ENCODE peak calls at places on chromosomes 7 and 10, in nine cellular contexts. One of them, this sample, is unnamed.

GRCh38 chr7:24025094-24025493 is 258.9 kb upstream of the NPY start:
- DNase-seq in AG04450: peak; percentile 29
- DNase-seq in CD8-positive, alpha-beta T cell: no peak
- DNase-seq in H9: no peak
- DNase-seq in endodermal cell: no peak
- DNase-seq in tibial artery: no peak
- DNase-seq in AG09309: no peak
- DNase-seq in coronary artery: no peak
- DNase-seq in psoas muscle: no peak
- DNase-seq in this sample: peak; percentile 4

GRCh38 chr7:131231381-131232220 is 96.1 kb upstream of the MKLN1 start:
- DNase-seq in AG04450: peak; percentile 41
- DNase-seq in coronary artery: no peak
- DNase-seq in tibial artery: peak; percentile 38
- DNase-seq in H9: no peak
- DNase-seq in endodermal cell: no peak
- DNase-seq in psoas muscle: no peak
- DNase-seq in CD8-positive, alpha-beta T cell: peak; percentile 61
- DNase-seq in AG09309: peak; percentile 16
- DNase-seq in this sample: peak; percentile 75

GRCh38 chr10:80416401-80417098 is 8.2 kb downstream of the PRXL2A start:
- DNase-seq in AG04450: no peak
- DNase-seq in AG09309: no peak
- DNase-seq in psoas muscle: peak; percentile 43
- DNase-seq in coronary artery: no peak
- DNase-seq in tibial artery: peak; percentile 34
- DNase-seq in H9: no peak
- DNase-seq in endodermal cell: no peak
- DNase-seq in CD8-positive, alpha-beta T cell: no peak
- DNase-seq in this sample: no peak

GRCh38 chr10:48444861-48445841 is 138.7 kb downstream of the MAPK8 start:
- DNase-seq in tibial artery: no peak
- DNase-seq in AG09309: no peak
- DNase-seq in AG04450: no peak
- DNase-seq in coronary artery: no peak
- DNase-seq in psoas muscle: no peak
- DNase-seq in H9: peak; percentile 61
- DNase-seq in endodermal cell: peak; percentile 82
- DNase-seq in CD8-positive, alpha-beta T cell: no peak
- DNase-seq in this sample: no peak

GRCh38 chr10:116984202-116984993 is 20.6 kb downstream of the SHTN1 start:
- DNase-seq in psoas muscle: no peak
- DNase-seq in AG04450: no peak
- DNase-seq in coronary artery: no peak
- DNase-seq in H9: no peak
- DNase-seq in endodermal cell: no peak
- DNase-seq in CD8-positive, alpha-beta T cell: no peak
- DNase-seq in AG09309: no peak
- DNase-seq in tibial artery: no peak
- DNase-seq in this sample: no peak

GRCh38 chr7:90955641-90956207 is 308.5 kb upstream of the FZD1 start:
- DNase-seq in coronary artery: no peak
- DNase-seq in H9: no peak
- DNase-seq in CD8-positive, alpha-beta T cell: no peak
- DNase-seq in AG04450: no peak
- DNase-seq in endodermal cell: no peak
- DNase-seq in AG09309: no peak
- DNase-seq in tibial artery: no peak
- DNase-seq in psoas muscle: no peak
- DNase-seq in this sample: no peak

GRCh38 chr10:47154762-47155161 is 145.2 kb upstream of the GDF10 start:
- DNase-seq in AG04450: no peak
- DNase-seq in AG09309: no peak
- DNase-seq in psoas muscle: no peak
- DNase-seq in coronary artery: no peak
- DNase-seq in tibial artery: no peak
- DNase-seq in H9: no peak
- DNase-seq in endodermal cell: no peak
- DNase-seq in CD8-positive, alpha-beta T cell: no peak
- DNase-seq in this sample: no peak

GRCh38 chr7:21915140-21915539 is 30.6 kb downstream of the CDCA7L start:
- DNase-seq in tibial artery: no peak
- DNase-seq in psoas muscle: no peak
- DNase-seq in CD8-positive, alpha-beta T cell: no peak
- DNase-seq in coronary artery: no peak
- DNase-seq in AG09309: no peak
- DNase-seq in endodermal cell: no peak
- DNase-seq in AG04450: no peak
- DNase-seq in H9: no peak
- DNase-seq in this sample: no peak

GRCh38 chr10:11530806-11531205 is 80.6 kb downstream of the USP6NL start:
- DNase-seq in coronary artery: no peak
- DNase-seq in AG04450: no peak
- DNase-seq in CD8-positive, alpha-beta T cell: no peak
- DNase-seq in H9: no peak
- DNase-seq in tibial artery: no peak
- DNase-seq in psoas muscle: no peak
- DNase-seq in endodermal cell: no peak
- DNase-seq in AG09309: no peak
- DNase-seq in this sample: no peak

GRCh38 chr7:121385800-121386179 is 10.3 kb downstream of the FAM3C start:
- DNase-seq in psoas muscle: no peak
- DNase-seq in coronary artery: no peak
- DNase-seq in endodermal cell: no peak
- DNase-seq in H9: no peak
- DNase-seq in AG04450: no peak
- DNase-seq in AG09309: no peak
- DNase-seq in tibial artery: no peak
- DNase-seq in CD8-positive, alpha-beta T cell: no peak
- DNase-seq in this sample: no peak

GRCh38 chr7:70833726-70834125 is 298.2 kb upstream of the GALNT17 start:
- DNase-seq in coronary artery: no peak
- DNase-seq in psoas muscle: no peak
- DNase-seq in AG04450: no peak
- DNase-seq in tibial artery: no peak
- DNase-seq in AG09309: no peak
- DNase-seq in endodermal cell: no peak
- DNase-seq in CD8-positive, alpha-beta T cell: no peak
- DNase-seq in H9: no peak
- DNase-seq in this sample: peak; percentile 34

GRCh38 chr7:2553108-2553507 is 2.2 kb downstream of the BRAT1 start:
- DNase-seq in AG09309: no peak
- DNase-seq in H9: no peak
- DNase-seq in coronary artery: no peak
- DNase-seq in AG04450: no peak
- DNase-seq in CD8-positive, alpha-beta T cell: no peak
- DNase-seq in psoas muscle: no peak
- DNase-seq in endodermal cell: no peak
- DNase-seq in tibial artery: no peak
- DNase-seq in this sample: no peak

GRCh38 chr7:106568680-106569499 is 92.1 kb downstream of the CCDC71L start:
- DNase-seq in tibial artery: peak; percentile 28
- DNase-seq in H9: peak; percentile 40
- DNase-seq in CD8-positive, alpha-beta T cell: no peak
- DNase-seq in coronary artery: no peak
- DNase-seq in AG09309: peak; percentile 96
- DNase-seq in endodermal cell: peak; percentile 65
- DNase-seq in AG04450: peak; percentile 55
- DNase-seq in psoas muscle: no peak
- DNase-seq in this sample: peak; percentile 95

GRCh38 chr7:45574521-45575500 is 643 bp downstream of the ADCY1 start:
- DNase-seq in AG09309: no peak
- DNase-seq in tibial artery: no peak
- DNase-seq in endodermal cell: peak; percentile 80
- DNase-seq in psoas muscle: peak; percentile 42
- DNase-seq in AG04450: no peak
- DNase-seq in CD8-positive, alpha-beta T cell: no peak
- DNase-seq in coronary artery: peak; percentile 63
- DNase-seq in H9: peak; percentile 57
- DNase-seq in this sample: peak; percentile 37

DNA sequence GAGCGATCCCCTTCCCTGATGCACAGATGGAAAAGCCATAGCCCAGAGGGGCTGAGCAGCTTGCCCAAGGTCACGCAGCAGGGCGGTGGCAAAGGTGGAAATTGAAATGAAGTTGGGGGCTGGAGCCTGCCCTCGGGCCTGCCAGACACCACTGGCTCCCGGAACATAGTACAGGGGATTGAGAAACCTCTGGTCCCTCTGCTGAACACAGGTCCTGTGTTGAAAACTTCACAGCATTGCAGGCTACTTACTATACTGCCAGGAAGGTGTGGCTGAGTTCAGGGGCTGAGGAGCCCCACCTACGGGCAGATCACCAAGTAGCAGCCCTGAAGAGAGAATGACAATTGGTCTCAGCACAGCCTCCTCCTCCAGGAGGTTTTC is 326.7 kb downstream of the PLXNA4 start:
- DNase-seq in AG09309: no peak
- DNase-seq in psoas muscle: no peak
- DNase-seq in AG04450: no peak
- DNase-seq in CD8-positive, alpha-beta T cell: no peak
- DNase-seq in tibial artery: no peak
- DNase-seq in H9: peak; percentile 68
- DNase-seq in coronary artery: peak; percentile 52
- DNase-seq in endodermal cell: peak; percentile 82
- DNase-seq in this sample: peak; percentile 29
- TF ChIP-seq CTCF in AG09309: peak; percentile 16
- TF ChIP-seq CTCF in psoas muscle: no peak
- TF ChIP-seq CTCF in AG04450: no peak
- TF ChIP-seq CTCF in CD8-positive, alpha-beta T cell: no peak
- TF ChIP-seq CTCF in tibial artery: no peak
- TF ChIP-seq CTCF in H9: peak; percentile 76
- TF ChIP-seq CTCF in coronary artery: no peak
- TF ChIP-seq CTCF in endodermal cell: peak; percentile 78
- TF ChIP-seq CTCF in this sample: peak; percentile 25

DNA sequence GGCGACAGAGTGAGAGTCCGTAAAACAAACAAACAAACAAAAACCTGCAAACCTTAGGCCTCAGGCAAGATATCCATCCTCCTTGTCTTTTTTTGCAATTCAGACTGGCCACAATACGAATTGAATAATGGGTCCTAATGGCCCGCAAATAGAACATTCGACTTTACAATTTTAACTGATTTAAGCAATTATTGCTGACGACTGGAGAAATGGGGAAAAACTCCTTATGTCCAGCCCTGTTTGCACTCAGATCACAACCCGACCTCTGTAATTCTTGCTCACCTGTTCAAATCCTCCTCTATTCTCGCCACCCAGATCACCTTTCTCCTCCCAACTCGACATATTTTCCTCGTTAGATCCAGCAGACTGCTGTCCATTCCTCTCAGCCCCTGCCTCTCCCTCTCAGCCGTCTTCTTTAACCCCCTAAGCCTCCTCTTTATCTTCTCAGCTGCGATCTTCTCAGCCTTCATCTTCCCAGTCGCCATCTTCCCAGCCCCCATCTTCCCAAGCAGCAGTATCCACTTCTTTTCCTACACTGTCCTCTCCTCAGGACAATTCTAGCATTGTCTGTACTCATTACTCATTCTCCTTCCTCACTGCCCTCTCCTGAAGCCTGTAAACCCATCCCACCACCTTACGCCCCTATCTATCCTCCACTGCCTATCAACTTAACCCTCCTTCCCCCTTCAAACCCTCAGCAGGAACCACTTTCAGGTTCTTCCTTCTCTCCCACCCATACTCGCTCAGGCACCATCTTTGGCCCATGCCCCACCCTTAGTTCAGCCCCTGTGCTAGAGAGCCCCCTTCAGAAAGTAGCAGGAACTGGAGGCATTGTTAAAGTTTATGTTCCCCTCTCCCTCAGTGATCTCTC is 61.8 kb downstream of the LRRC17 start:
- DNase-seq in CD8-positive, alpha-beta T cell: no peak
- DNase-seq in tibial artery: no peak
- DNase-seq in endodermal cell: peak; percentile 68
- DNase-seq in psoas muscle: no peak
- DNase-seq in coronary artery: no peak
- DNase-seq in H9: peak; percentile 41
- DNase-seq in AG04450: no peak
- DNase-seq in AG09309: no peak
- DNase-seq in this sample: no peak
- TF ChIP-seq CTCF in CD8-positive, alpha-beta T cell: no peak
- TF ChIP-seq CTCF in tibial artery: no peak
- TF ChIP-seq CTCF in endodermal cell: peak; percentile 57
- TF ChIP-seq CTCF in psoas muscle: no peak
- TF ChIP-seq CTCF in coronary artery: no peak
- TF ChIP-seq CTCF in H9: peak; percentile 63
- TF ChIP-seq CTCF in AG04450: no peak
- TF ChIP-seq CTCF in AG09309: peak; percentile 26
- TF ChIP-seq CTCF in this sample: peak; percentile 28

GRCh38 chr10:123139165-123139520 is 3.4 kb downstream of the HMX3 start:
- DNase-seq in H9: no peak
- DNase-seq in psoas muscle: no peak
- DNase-seq in tibial artery: no peak
- DNase-seq in endodermal cell: no peak
- DNase-seq in coronary artery: no peak
- DNase-seq in AG04450: no peak
- DNase-seq in AG09309: no peak
- DNase-seq in CD8-positive, alpha-beta T cell: no peak
- DNase-seq in this sample: no peak
- TF ChIP-seq CTCF in H9: no peak
- TF ChIP-seq CTCF in psoas muscle: no peak
- TF ChIP-seq CTCF in tibial artery: no peak
- TF ChIP-seq CTCF in endodermal cell: no peak
- TF ChIP-seq CTCF in coronary artery: no peak
- TF ChIP-seq CTCF in AG04450: no peak
- TF ChIP-seq CTCF in AG09309: no peak
- TF ChIP-seq CTCF in CD8-positive, alpha-beta T cell: no peak
- TF ChIP-seq CTCF in this sample: no peak

GRCh38 chr10:91412688-91413087 is 2.5 kb downstream of the HECTD2 start:
- DNase-seq in endodermal cell: no peak
- DNase-seq in CD8-positive, alpha-beta T cell: no peak
- DNase-seq in tibial artery: no peak
- DNase-seq in coronary artery: no peak
- DNase-seq in psoas muscle: no peak
- DNase-seq in AG04450: no peak
- DNase-seq in AG09309: no peak
- DNase-seq in H9: no peak
- DNase-seq in this sample: no peak

GRCh38 chr10:91410638-91411367 is 659 bp downstream of the HECTD2 start:
- DNase-seq in coronary artery: peak; percentile 75
- DNase-seq in endodermal cell: no peak
- DNase-seq in AG04450: no peak
- DNase-seq in tibial artery: peak; percentile 34
- DNase-seq in AG09309: no peak
- DNase-seq in CD8-positive, alpha-beta T cell: no peak
- DNase-seq in psoas muscle: no peak
- DNase-seq in H9: no peak
- DNase-seq in this sample: peak; percentile 18

GRCh38 chr10:91406322-91406721 is 3.8 kb upstream of the HECTD2 start:
- DNase-seq in AG09309: no peak
- DNase-seq in AG04450: no peak
- DNase-seq in psoas muscle: no peak
- DNase-seq in tibial artery: no peak
- DNase-seq in CD8-positive, alpha-beta T cell: no peak
- DNase-seq in H9: no peak
- DNase-seq in endodermal cell: no peak
- DNase-seq in coronary artery: no peak
- DNase-seq in this sample: no peak

GRCh38 chr10:91409069-91409868 is 875 bp upstream of the HECTD2 start:
- DNase-seq in AG09309: peak; percentile 51
- DNase-seq in H9: peak; percentile 56
- DNase-seq in psoas muscle: peak; percentile 86
- DNase-seq in AG04450: no peak
- DNase-seq in tibial artery: peak; percentile 85
- DNase-seq in CD8-positive, alpha-beta T cell: peak; percentile 41
- DNase-seq in coronary artery: peak; percentile 94
- DNase-seq in endodermal cell: no peak
- DNase-seq in this sample: peak; percentile 91

GRCh38 chr10:91409869-91410637 is at the start of gene HECTD2:
- DNase-seq in psoas muscle: peak; percentile 86
- DNase-seq in endodermal cell: peak; percentile 92
- DNase-seq in tibial artery: peak; percentile 70
- DNase-seq in AG04450: no peak
- DNase-seq in CD8-positive, alpha-beta T cell: peak; percentile 78
- DNase-seq in coronary artery: peak; percentile 78
- DNase-seq in AG09309: no peak
- DNase-seq in H9: peak; percentile 80
- DNase-seq in this sample: peak; percentile 80
- TF ChIP-seq CTCF in psoas muscle: peak; percentile 62
- TF ChIP-seq CTCF in endodermal cell: peak; percentile 63
- TF ChIP-seq CTCF in tibial artery: peak; percentile 77
- TF ChIP-seq CTCF in AG04450: peak; percentile 31
- TF ChIP-seq CTCF in CD8-positive, alpha-beta T cell: peak; percentile 41
- TF ChIP-seq CTCF in coronary artery: peak; percentile 32
- TF ChIP-seq CTCF in AG09309: no peak
- TF ChIP-seq CTCF in H9: peak; percentile 51
- TF ChIP-seq CTCF in this sample: peak; percentile 7

This sample was measured in AG10803.